ENCODE peak calls at places on chromosomes 16 and 17, in seven cellular contexts. V is A549, T is HCT116, H is IMR-90, A is H1, G is GM12878, O is HepG2. L is an unnamed sample.

GRCh38 chr16:75306102-75306762 is 54.8 kb upstream of the BCAR1 start:
- DNase-seq in O (peak), A (no peak), H (peak), G (no peak), T (peak), V (peak), L (no peak)

GRCh38 chr17:16407911-16408588 is 7.3 kb upstream of the TRPV2 start:
- DNase-seq in H (peak), G (peak), T (no peak), V (no peak), O (peak), A (no peak), L (peak)

GRCh38 chr16:29675811-29676643 is 3.0 kb upstream of the QPRT start:
- DNase-seq in H (peak), O (peak), A (no peak), G (no peak), T (peak), V (peak), L (peak)

GRCh38 chr17:13638855-13639458 is 37.2 kb upstream of the HS3ST3A1 start:
- DNase-seq in V (no peak), H (peak), G (no peak), T (no peak), O (no peak), A (no peak), L (no peak)

GRCh38 chr16:886802-887731 is 83.7 kb downstream of the LMF1 start:
- DNase-seq in H (no peak), G (no peak), O (no peak), V (no peak), A (no peak), T (no peak), L (no peak)

GRCh38 chr17:82077617-82078358 is 12.2 kb upstream of the DUS1L start:
- DNase-seq in O (no peak), T (no peak), H (no peak), A (no peak), V (no peak), G (no peak), L (no peak)

GRCh38 chr16:89120281-89120680 is 26.6 kb downstream of the ACSF3 start:
- DNase-seq in O (no peak), T (no peak), H (no peak), A (no peak), V (no peak), G (no peak), L (no peak)

GRCh38 chr17:75094871-75095399 is 7.2 kb downstream of the SLC16A5 start:
- DNase-seq in A (no peak), V (no peak), O (no peak), H (no peak), T (no peak), G (no peak), L (no peak)

GRCh38 chr16:75377971-75378386 is 55.3 kb downstream of the CFDP1 start:
- DNase-seq in V (peak), G (no peak), A (no peak), T (no peak), O (no peak), H (peak), L (no peak)

GRCh38 chr16:25838724-25839186 is 147.0 kb downstream of the HS3ST4 start:
- DNase-seq in O (peak), V (peak), A (peak), G (peak), T (peak), H (peak), L (peak)

GRCh38 chr17:17467720-17468119 is 9.1 kb upstream of the MED9 start:
- DNase-seq in A (no peak), O (no peak), V (no peak), G (no peak), H (peak), T (no peak), L (no peak)

GRCh38 chr17:15261063-15261817 is 3.9 kb downstream of the PMP22 start:
- DNase-seq in G (no peak), O (peak), T (no peak), H (peak), V (peak), A (no peak), L (no peak)

GRCh38 chr17:2138318-2138717 is 83.4 kb downstream of the HIC1 start:
- DNase-seq in G (peak), V (no peak), A (no peak), H (no peak), T (no peak), O (no peak), L (peak)

GRCh38 chr17:488993-489757 is 136.6 kb upstream of the RPH3AL start:
- DNase-seq in H (peak), V (no peak), O (peak), T (peak), A (no peak), G (no peak), L (no peak)

GRCh38 chr17:48269209-48269608 is 160.8 kb downstream of the SKAP1 start:
- DNase-seq in G (no peak), O (no peak), T (no peak), H (no peak), V (no peak), A (no peak), L (peak)

GRCh38 chr16:48176635-48177408 is 21.0 kb upstream of the ABCC12 start:
- DNase-seq in A (no peak), O (peak), H (no peak), V (no peak), T (no peak), G (no peak), L (no peak)

GRCh38 chr16:57501492-57501891 is 15.2 kb upstream of the DOK4 start:
- DNase-seq in V (no peak), G (no peak), H (no peak), O (no peak), A (no peak), T (no peak), L (no peak)

GRCh38 chr17:67260051-67260987 is 15.3 kb upstream of the HELZ start:
- DNase-seq in O (peak), G (no peak), H (peak), A (no peak), T (no peak), V (no peak), L (no peak)

GRCh38 chr17:1275962-1276736 is 3.3 kb upstream of the TRARG1 start:
- DNase-seq in G (no peak), A (no peak), V (peak), O (peak), T (peak), H (peak), L (peak)

GRCh38 chr17:63967953-63968352 is 4.8 kb downstream of the SCN4A start:
- DNase-seq in V (no peak), A (no peak), H (peak), T (no peak), O (no peak), G (no peak), L (no peak)

GRCh38 chr17:78383725-78384471 is 5.4 kb downstream of the PGS1 start:
- DNase-seq in H (peak), T (no peak), V (no peak), O (no peak), A (no peak), G (peak), L (no peak)

GRCh38 chr16:19831678-19832077 is 53.0 kb downstream of the GPRC5B start:
- DNase-seq in G (no peak), T (no peak), H (peak), O (no peak), V (no peak), A (no peak), L (no peak)

GRCh38 chr17:57574040-57574513 is 171.0 kb downstream of the CCDC182 start:
- DNase-seq in T (no peak), G (no peak), O (no peak), A (no peak), H (peak), V (no peak), L (no peak)

GRCh38 chr17:64336760-64337413 is 53.8 kb downstream of the PECAM1 start:
- DNase-seq in A (peak), G (no peak), H (no peak), V (no peak), T (no peak), O (no peak), L (no peak)

GRCh38 chr16:3952342-3953131 is 72.0 kb upstream of the CREBBP start:
- DNase-seq in H (no peak), O (no peak), A (no peak), V (no peak), G (no peak), T (no peak), L (no peak)

GRCh38 chr17:48753794-48754499 is 25.4 kb upstream of the HOXB13 start:
- DNase-seq in V (no peak), T (no peak), A (no peak), H (no peak), O (no peak), G (no peak), L (no peak)

GRCh38 chr16:75105306-75106061 is 11.1 kb downstream of the LDHD start:
- DNase-seq in T (no peak), G (no peak), H (peak), A (no peak), V (no peak), O (no peak), L (no peak)

GRCh38 chr16:1979271-1980025 is 1.8 kb downstream of the NOXO1 start:
- DNase-seq in T (no peak), O (no peak), H (no peak), A (no peak), G (no peak), V (no peak), L (peak)

GRCh38 chr17:77325537-77325825 is 184.7 kb downstream of the SEC14L1 start:
- DNase-seq in A (no peak), T (no peak), H (no peak), G (no peak), V (no peak), O (no peak), L (no peak)

GRCh38 chr17:77322284-77322533 is 181.4 kb downstream of the SEC14L1 start:
- DNase-seq in T (no peak), H (no peak), G (no peak), O (no peak), V (no peak), A (no peak), L (no peak)

GRCh38 chr17:77322534-77323412 is 182.0 kb downstream of the SEC14L1 start:
- DNase-seq in T (peak), H (peak), A (no peak), O (peak), V (peak), G (no peak), L (peak)

GRCh38 chr17:77324227-77324626 is 183.5 kb downstream of the SEC14L1 start:
- DNase-seq in O (no peak), V (no peak), T (no peak), G (no peak), A (no peak), H (no peak), L (no peak)

GRCh38 chr17:77323413-77324171 is 182.8 kb downstream of the SEC14L1 start:
- DNase-seq in H (peak), O (no peak), V (peak), T (no peak), A (no peak), G (no peak), L (peak)
- TF ChIP-seq CEBPB in H (no peak), O (no peak), V (no peak), T (no peak), A (no peak), G (no peak), L (no peak)

DNA sequence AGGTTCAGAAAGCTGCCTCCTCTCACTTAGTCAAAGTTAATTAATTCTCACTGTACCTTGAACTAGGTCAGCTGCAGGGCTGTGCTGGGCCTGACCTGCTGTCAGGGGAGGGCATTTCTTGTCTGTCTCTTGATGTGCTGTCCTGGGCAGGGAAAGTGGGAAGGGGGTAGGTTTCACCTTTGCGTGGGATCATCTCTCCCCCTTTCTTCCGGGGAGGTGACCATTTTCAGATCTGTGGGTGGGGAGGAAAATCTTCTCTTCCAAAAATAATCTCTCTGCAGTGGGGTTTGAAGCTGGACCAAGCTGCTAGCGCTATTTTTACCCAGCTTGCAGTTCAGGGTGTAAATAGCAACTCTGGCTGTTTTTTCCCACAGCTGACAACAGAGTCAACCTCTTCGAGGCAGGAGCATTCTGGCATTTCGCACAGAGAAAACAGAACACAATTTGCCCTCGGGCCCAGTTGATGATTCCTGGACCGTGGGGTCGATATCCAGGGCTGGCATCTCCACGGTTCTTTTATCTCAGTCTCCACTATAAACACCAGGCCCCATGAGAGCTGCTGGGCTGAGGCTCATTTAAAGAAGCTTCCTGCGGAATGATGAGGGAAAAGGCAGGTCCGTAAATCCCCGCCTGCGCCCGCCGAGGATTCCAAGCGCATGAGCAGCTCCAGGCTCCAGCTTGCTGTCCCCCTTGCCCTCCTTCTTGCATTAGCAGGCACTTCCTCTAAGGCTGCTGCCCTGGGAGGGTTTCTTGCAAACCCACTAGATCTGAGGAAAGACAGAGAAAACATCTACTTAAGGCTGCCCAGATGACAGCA is 93.8 kb downstream of the YPEL2 start:
- DNase-seq in A (no peak), G (no peak), O (no peak), T (no peak), H (peak), V (no peak), L (no peak)
- TF ChIP-seq CEBPB in A (no peak), G (no peak), O (no peak), T (no peak), H (no peak), V (no peak), L (no peak)

GRCh38 chr16:50015631-50016030 is 9.4 kb upstream of the CNEP1R1 start:
- DNase-seq in G (no peak), A (no peak), H (no peak), O (no peak), V (no peak), T (no peak), L (no peak)

GRCh38 chr16:50007744-50008143 is 17.3 kb upstream of the CNEP1R1 start:
- DNase-seq in O (no peak), G (no peak), H (no peak), V (no peak), A (no peak), T (no peak), L (no peak)

GRCh38 chr16:50012182-50012581 is 12.8 kb upstream of the CNEP1R1 start:
- DNase-seq in G (no peak), O (no peak), T (no peak), A (no peak), V (no peak), H (no peak), L (no peak)

GRCh38 chr16:50010212-50010611 is 14.8 kb upstream of the CNEP1R1 start:
- DNase-seq in A (no peak), G (no peak), T (no peak), V (no peak), O (no peak), H (no peak), L (no peak)

DNA sequence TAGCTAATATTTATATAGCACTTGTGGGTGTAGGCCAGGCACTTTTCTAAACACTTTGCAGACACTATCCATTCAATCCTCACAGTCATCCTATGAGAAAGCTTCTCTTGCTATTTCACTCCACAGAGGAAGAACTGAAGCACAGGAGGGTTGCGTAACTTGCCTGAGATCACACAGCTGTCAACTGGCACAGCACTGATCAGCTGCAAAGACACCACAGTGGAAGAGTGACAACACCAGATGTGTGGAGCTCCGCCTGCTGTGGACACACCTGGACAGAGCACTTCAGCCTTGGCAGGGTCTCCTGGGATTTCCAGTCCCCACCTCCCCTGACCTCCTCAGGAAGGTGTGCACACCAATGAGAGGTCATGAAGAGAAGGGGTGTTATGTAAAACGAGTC is 13.3 kb upstream of the CNEP1R1 start:
- DNase-seq in G (no peak), V (no peak), H (no peak), O (no peak), A (no peak), T (no peak), L (no peak)
- TF ChIP-seq CEBPB in G (no peak), V (no peak), H (peak), O (peak), A (peak), T (no peak), L (peak)

GRCh38 chr16:12677472-12677871 is 126.2 kb downstream of the CPPED1 start:
- DNase-seq in H (no peak), O (no peak), G (no peak), A (no peak), V (no peak), T (no peak), L (no peak)
- TF ChIP-seq CEBPB in H (no peak), O (no peak), G (no peak), A (no peak), V (no peak), T (no peak), L (no peak)

GRCh38 chr17:79943354-79944241 is 92.1 kb downstream of the TBC1D16 start:
- DNase-seq in T (no peak), V (no peak), A (no peak), G (no peak), H (no peak), O (no peak), L (no peak)
- TF ChIP-seq CEBPB in T (no peak), V (no peak), A (no peak), G (no peak), H (no peak), O (no peak), L (no peak)

DNA sequence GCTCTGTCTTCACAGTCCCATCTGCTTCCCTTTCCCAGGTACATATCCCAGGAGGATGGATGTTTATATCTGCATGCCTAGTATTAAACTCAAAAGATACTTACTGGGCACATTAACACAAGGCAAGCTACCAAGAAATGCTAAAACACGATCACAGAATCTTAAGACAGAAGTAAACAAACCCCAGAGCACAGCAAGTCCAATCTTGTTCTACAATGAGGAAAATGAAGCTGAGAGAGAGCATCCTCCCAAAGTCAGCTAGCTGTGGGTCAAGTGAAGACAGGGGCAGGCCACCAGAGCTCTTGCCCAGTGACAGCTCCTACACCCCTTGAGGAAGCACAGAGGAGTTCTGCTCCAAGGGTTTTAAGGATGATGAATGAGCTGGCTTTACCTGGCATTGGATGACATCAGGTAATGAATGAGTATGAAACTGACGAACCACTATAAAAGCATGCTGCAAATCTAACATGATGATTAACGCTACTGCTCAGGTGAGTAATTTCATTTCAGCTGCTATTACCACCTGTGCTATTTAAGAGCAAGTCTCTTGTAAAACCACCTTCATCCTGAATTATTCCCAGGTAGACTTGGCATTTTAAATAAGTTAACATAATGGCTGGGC is 20.3 kb downstream of the XPO6 start:
- DNase-seq in V (no peak), H (no peak), O (no peak), T (no peak), A (no peak), G (no peak), L (no peak)
- TF ChIP-seq CEBPB in V (no peak), H (no peak), O (no peak), T (no peak), A (no peak), G (no peak), L (no peak)

GRCh38 chr17:7382901-7383300 is 2.0 kb downstream of the TNK1 start:
- DNase-seq in O (no peak), G (no peak), H (no peak), T (no peak), V (no peak), A (no peak), L (no peak)

GRCh38 chr17:7380855-7381683 is at the start of gene TNK1:
- DNase-seq in A (no peak), O (peak), T (no peak), G (no peak), V (no peak), H (no peak), L (peak)

GRCh38 chr17:7384489-7385081 is 3.7 kb downstream of the TNK1 start:
- DNase-seq in A (no peak), T (no peak), H (no peak), G (no peak), V (no peak), O (no peak), L (no peak)

GRCh38 chr17:7383371-7383741 is 2.5 kb downstream of the TNK1 start:
- DNase-seq in A (no peak), H (no peak), G (no peak), T (no peak), V (no peak), O (no peak), L (no peak)

DNA sequence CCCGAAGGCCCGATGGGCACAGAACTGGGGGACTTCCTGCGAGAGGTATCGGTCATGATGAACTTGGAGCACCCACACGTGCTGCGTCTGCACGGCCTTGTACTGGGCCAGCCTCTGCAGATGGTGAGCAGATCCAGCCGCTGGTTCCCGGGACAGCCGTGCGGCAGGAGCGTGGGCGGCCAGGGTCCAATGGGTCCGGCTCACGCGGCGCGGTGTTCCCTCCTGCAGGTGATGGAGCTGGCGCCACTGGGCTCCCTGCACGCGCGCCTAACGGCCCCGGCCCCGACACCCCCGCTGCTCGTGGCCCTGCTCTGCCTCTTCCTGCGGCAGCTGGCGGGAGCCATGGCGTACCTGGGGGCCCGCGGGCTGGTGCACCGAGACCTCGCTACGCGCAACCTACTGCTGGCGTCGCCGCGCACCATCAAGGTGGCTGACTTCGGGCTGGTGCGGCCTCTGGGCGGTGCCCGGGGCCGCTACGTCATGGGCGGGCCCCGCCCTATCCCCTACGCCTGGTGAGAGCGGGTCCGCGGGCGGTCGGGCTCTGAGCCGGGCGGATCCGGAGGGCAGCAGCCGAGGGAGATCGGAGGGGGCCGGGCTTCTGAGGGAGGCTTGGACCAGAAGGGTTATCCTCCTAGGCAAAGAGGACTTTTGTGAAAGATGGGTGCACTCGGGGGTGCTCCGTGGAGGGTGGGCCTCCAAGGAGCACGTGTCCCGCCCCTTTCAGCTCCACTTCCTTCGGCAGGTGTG is 3.0 kb downstream of the TNK1 start:
- DNase-seq in T (no peak), A (no peak), H (peak), O (no peak), G (no peak), V (no peak), L (no peak)
- TF ChIP-seq CEBPB in T (no peak), A (no peak), H (no peak), O (no peak), G (no peak), V (no peak), L (no peak)

L was measured in K562.